ENCODE peak calls at places on chromosome 2, in nine cellular contexts. One of them, this sample, is unnamed.

GRCh38 chr2:231039821-231040364 is 2.6 kb downstream of the C2orf72 start:
- DNase-seq in T-helper 17 cell: no peak
- DNase-seq in GM03348: no peak
- DNase-seq in ovary: no peak
- DNase-seq in MV-4-11: peak; percentile 29
- DNase-seq in EL: no peak
- DNase-seq in suprapubic skin: no peak
- DNase-seq in neural crest cell: no peak
- DNase-seq in GM04504: no peak
- DNase-seq in this sample: no peak

GRCh38 chr2:19226871-19227270 is 131.6 kb downstream of the OSR1 start:
- DNase-seq in MV-4-11: no peak
- DNase-seq in GM03348: no peak
- DNase-seq in neural crest cell: no peak
- DNase-seq in suprapubic skin: no peak
- DNase-seq in EL: no peak
- DNase-seq in GM04504: no peak
- DNase-seq in T-helper 17 cell: no peak
- DNase-seq in ovary: no peak
- DNase-seq in this sample: no peak

GRCh38 chr2:240989451-240990265 is 8.8 kb upstream of the SNED1 start:
- DNase-seq in MV-4-11: peak; percentile 36
- DNase-seq in EL: no peak
- DNase-seq in T-helper 17 cell: peak; percentile 4
- DNase-seq in GM04504: no peak
- DNase-seq in GM03348: peak; percentile 55
- DNase-seq in ovary: peak; percentile 11
- DNase-seq in suprapubic skin: peak; percentile 65
- DNase-seq in neural crest cell: peak; percentile 42
- DNase-seq in this sample: no peak

GRCh38 chr2:130824492-130825061 is 12.1 kb upstream of the ARHGEF4 start:
- DNase-seq in T-helper 17 cell: peak; percentile 64
- DNase-seq in MV-4-11: peak; percentile 90
- DNase-seq in ovary: no peak
- DNase-seq in suprapubic skin: no peak
- DNase-seq in GM03348: peak; percentile 47
- DNase-seq in GM04504: peak; percentile 31
- DNase-seq in neural crest cell: no peak
- DNase-seq in EL: peak; percentile 95
- DNase-seq in this sample: peak; percentile 90

GRCh38 chr2:127398239-127398590 is 10.4 kb upstream of the MAP3K2 start:
- DNase-seq in GM04504: peak; percentile 91
- DNase-seq in ovary: peak; percentile 59
- DNase-seq in suprapubic skin: peak; percentile 94
- DNase-seq in GM03348: peak; percentile 92
- DNase-seq in EL: peak; percentile 95
- DNase-seq in T-helper 17 cell: no peak
- DNase-seq in neural crest cell: no peak
- DNase-seq in MV-4-11: peak; percentile 87
- DNase-seq in this sample: peak; percentile 62

GRCh38 chr2:118913805-118914645 is 28.0 kb upstream of the MARCO start:
- DNase-seq in EL: peak; percentile 15
- DNase-seq in T-helper 17 cell: no peak
- DNase-seq in suprapubic skin: no peak
- DNase-seq in MV-4-11: peak; percentile 78
- DNase-seq in GM03348: no peak
- DNase-seq in GM04504: no peak
- DNase-seq in ovary: no peak
- DNase-seq in neural crest cell: no peak
- DNase-seq in this sample: no peak

GRCh38 chr2:132617989-132618388 is 52.0 kb downstream of the LYPD1 start:
- DNase-seq in suprapubic skin: no peak
- DNase-seq in T-helper 17 cell: no peak
- DNase-seq in MV-4-11: no peak
- DNase-seq in GM03348: no peak
- DNase-seq in GM04504: no peak
- DNase-seq in neural crest cell: no peak
- DNase-seq in ovary: no peak
- DNase-seq in EL: no peak
- DNase-seq in this sample: no peak

GRCh38 chr2:105595536-105595935 is 149.2 kb upstream of the NCK2 start:
- DNase-seq in suprapubic skin: no peak
- DNase-seq in EL: peak; percentile 45
- DNase-seq in T-helper 17 cell: no peak
- DNase-seq in GM03348: no peak
- DNase-seq in GM04504: no peak
- DNase-seq in ovary: no peak
- DNase-seq in neural crest cell: no peak
- DNase-seq in MV-4-11: no peak
- DNase-seq in this sample: no peak

GRCh38 chr2:43010428-43011141 is 215.8 kb downstream of the ZFP36L2 start:
- DNase-seq in GM03348: no peak
- DNase-seq in EL: no peak
- DNase-seq in neural crest cell: no peak
- DNase-seq in T-helper 17 cell: no peak
- DNase-seq in MV-4-11: no peak
- DNase-seq in suprapubic skin: no peak
- DNase-seq in ovary: no peak
- DNase-seq in GM04504: no peak
- DNase-seq in this sample: no peak

This sample was measured in GM13977.